ENCODE peak calls at places on chromosomes 11 and 22, in four cellular contexts. One of them, this sample, is unnamed.

GRCh38 chr22:19129871-19130270 is 1.2 kb upstream of the TSSK2 start:
- DNase-seq in colonic mucosa: no peak
- DNase-seq in mucosa of descending colon: no peak
- DNase-seq in endothelial cell of umbilical vein: no peak
- DNase-seq in this sample: no peak

GRCh38 chr11:115691030-115691429 is 186.8 kb upstream of the CADM1 start:
- DNase-seq in endothelial cell of umbilical vein: no peak
- DNase-seq in colonic mucosa: no peak
- DNase-seq in mucosa of descending colon: no peak
- DNase-seq in this sample: no peak

GRCh38 chr22:38347181-38347943 is 30.1 kb upstream of the CSNK1E start:
- DNase-seq in colonic mucosa: no peak
- DNase-seq in mucosa of descending colon: no peak
- DNase-seq in endothelial cell of umbilical vein: no peak
- DNase-seq in this sample: no peak

GRCh38 chr11:66478823-66479740 is 1.2 kb upstream of the DPP3 start:
- DNase-seq in colonic mucosa: peak
- DNase-seq in endothelial cell of umbilical vein: peak
- DNase-seq in mucosa of descending colon: peak
- DNase-seq in this sample: peak

GRCh38 chr11:122040476-122040875 is 75.5 kb downstream of the BLID start:
- DNase-seq in mucosa of descending colon: no peak
- DNase-seq in endothelial cell of umbilical vein: no peak
- DNase-seq in colonic mucosa: no peak
- DNase-seq in this sample: no peak

GRCh38 chr22:19887251-19887985 is 32.7 kb upstream of the GNB1L start:
- DNase-seq in colonic mucosa: no peak
- DNase-seq in endothelial cell of umbilical vein: no peak
- DNase-seq in mucosa of descending colon: no peak
- DNase-seq in this sample: no peak

GRCh38 chr11:102421262-102421661 is 31.3 kb downstream of the TMEM123 start:
- DNase-seq in mucosa of descending colon: no peak
- DNase-seq in colonic mucosa: no peak
- DNase-seq in endothelial cell of umbilical vein: no peak
- DNase-seq in this sample: no peak

GRCh38 chr11:130040281-130040940 is 29.3 kb upstream of the APLP2 start:
- DNase-seq in colonic mucosa: no peak
- DNase-seq in mucosa of descending colon: no peak
- DNase-seq in endothelial cell of umbilical vein: no peak
- DNase-seq in this sample: no peak

GRCh38 chr22:37231406-37232139 is 12.5 kb downstream of the RAC2 start:
- DNase-seq in colonic mucosa: no peak
- DNase-seq in mucosa of descending colon: no peak
- DNase-seq in endothelial cell of umbilical vein: no peak
- DNase-seq in this sample: no peak

GRCh38 chr11:531826-532511 is 3.4 kb downstream of the HRAS start:
- DNase-seq in mucosa of descending colon: no peak
- DNase-seq in endothelial cell of umbilical vein: no peak
- DNase-seq in colonic mucosa: no peak
- DNase-seq in this sample: no peak

DNA sequence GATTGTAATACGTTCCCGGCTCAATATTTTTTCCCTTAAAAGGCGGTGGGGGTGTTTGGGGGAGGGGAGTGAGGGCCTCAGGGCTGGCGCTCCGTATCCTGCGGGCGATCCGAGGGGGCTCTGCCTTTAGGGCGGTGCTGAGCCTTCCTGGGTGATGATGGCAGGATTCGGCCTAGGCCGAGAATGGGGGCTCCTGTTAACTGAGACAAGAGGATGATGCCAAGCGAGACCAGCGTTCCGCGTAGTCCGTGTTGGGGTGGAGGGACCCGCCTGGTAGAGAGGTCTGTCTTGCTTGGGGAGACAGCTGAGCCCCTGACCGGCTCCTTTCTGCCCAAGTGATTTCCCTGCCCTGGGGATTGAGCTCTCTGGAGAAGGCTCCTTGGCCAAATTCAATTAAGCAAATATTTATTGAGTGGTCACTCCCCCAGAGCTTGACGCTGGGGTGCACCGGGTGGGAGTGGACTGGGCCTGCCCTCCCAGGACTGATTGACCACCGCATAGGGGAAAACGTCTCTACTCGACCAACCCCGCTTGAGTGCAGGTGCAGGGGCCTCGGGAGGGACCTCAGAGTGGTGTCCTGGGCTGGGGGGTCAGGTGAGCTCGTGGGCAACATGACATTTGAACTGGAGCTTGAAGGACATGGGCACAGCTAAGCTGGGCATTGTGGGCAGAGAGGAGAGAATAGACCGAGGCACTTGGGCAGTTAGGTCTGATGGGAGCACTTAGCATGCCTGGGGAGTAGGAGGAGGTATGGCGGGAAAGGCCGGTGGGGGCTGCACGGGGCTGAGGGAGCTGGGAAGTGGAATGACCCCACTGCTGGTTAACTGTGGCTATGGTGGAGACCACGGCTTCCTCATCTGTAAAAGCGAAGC is 1.1 kb downstream of the GNAZ start:
- DNase-seq in endothelial cell of umbilical vein: no peak
- DNase-seq in colonic mucosa: no peak
- DNase-seq in mucosa of descending colon: no peak
- DNase-seq in this sample: no peak
- H3K4me3 ChIP-seq in endothelial cell of umbilical vein: no peak
- H3K4me3 ChIP-seq in colonic mucosa: peak
- H3K4me3 ChIP-seq in mucosa of descending colon: no peak
- H3K4me3 ChIP-seq in this sample: peak

GRCh38 chr22:30874431-30875370 is 93.9 kb downstream of the MORC2 start:
- DNase-seq in endothelial cell of umbilical vein: no peak
- DNase-seq in colonic mucosa: no peak
- DNase-seq in mucosa of descending colon: no peak
- DNase-seq in this sample: no peak
- H3K4me3 ChIP-seq in endothelial cell of umbilical vein: no peak
- H3K4me3 ChIP-seq in colonic mucosa: no peak
- H3K4me3 ChIP-seq in mucosa of descending colon: no peak
- H3K4me3 ChIP-seq in this sample: no peak

GRCh38 chr11:125297346-125297910 is 132.9 kb downstream of the PKNOX2 start:
- DNase-seq in mucosa of descending colon: no peak
- DNase-seq in endothelial cell of umbilical vein: peak
- DNase-seq in colonic mucosa: no peak
- DNase-seq in this sample: no peak

GRCh38 chr11:125299821-125300220 is 135.3 kb downstream of the PKNOX2 start:
- DNase-seq in mucosa of descending colon: no peak
- DNase-seq in colonic mucosa: no peak
- DNase-seq in endothelial cell of umbilical vein: no peak
- DNase-seq in this sample: no peak

GRCh38 chr11:125300791-125301218 is 136.3 kb downstream of the PKNOX2 start:
- DNase-seq in colonic mucosa: no peak
- DNase-seq in endothelial cell of umbilical vein: peak
- DNase-seq in mucosa of descending colon: no peak
- DNase-seq in this sample: peak

GRCh38 chr11:125301301-125301700 is 136.8 kb downstream of the PKNOX2 start:
- DNase-seq in endothelial cell of umbilical vein: peak
- DNase-seq in colonic mucosa: no peak
- DNase-seq in mucosa of descending colon: no peak
- DNase-seq in this sample: no peak

DNA sequence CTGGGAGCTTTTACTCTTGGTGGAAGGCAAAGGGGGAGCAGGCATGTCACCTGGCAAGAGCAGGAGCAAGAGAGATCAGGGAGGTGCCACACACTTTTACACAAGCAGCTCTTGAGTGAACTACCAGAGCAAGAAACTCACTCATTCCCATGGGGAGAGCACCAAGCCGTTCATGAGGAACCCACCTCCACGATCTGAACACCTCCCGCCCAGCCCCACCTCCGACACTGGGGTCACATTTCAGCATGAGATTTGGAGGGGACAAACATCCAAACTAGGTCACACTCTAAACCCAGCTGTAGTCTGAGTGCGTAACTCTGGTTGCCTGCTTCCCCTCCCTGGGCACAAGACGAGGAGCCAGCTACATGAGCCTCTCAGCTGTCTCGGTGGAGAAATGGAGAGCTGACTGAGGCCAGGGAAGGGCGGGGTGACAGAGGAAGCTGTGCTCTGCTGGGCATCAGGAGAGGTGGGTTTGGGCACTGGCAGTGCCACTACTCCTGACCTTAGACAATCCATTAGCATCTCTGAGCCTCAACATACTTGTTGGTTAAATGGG is 134.6 kb downstream of the PKNOX2 start:
- DNase-seq in colonic mucosa: no peak
- DNase-seq in mucosa of descending colon: no peak
- DNase-seq in endothelial cell of umbilical vein: no peak
- DNase-seq in this sample: no peak
- H3K4me3 ChIP-seq in colonic mucosa: no peak
- H3K4me3 ChIP-seq in mucosa of descending colon: no peak
- H3K4me3 ChIP-seq in endothelial cell of umbilical vein: no peak
- H3K4me3 ChIP-seq in this sample: no peak

DNA sequence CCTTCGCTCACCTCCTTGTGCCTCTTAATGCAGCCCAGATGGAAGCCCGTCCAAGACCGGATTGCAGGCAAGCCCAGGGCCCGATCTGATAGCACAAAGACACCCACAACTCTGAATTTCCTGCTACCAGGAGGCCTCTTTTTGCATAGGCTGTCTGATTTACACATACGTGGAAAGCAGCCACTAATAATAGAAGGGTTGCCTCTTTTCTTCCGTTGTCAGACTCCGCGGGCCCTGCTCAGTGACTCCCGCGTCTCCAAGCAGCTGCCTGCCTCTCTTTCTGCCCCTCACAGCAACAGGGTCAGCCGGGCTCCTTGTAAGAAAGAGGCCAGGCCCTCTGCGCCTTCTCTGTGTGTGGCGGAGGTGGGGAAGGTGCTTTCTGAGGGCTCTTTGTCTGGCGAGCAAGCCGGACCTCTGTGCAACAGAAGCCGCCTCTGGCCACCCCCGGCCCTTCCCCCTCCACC is 26.7 kb downstream of the FLI1 start:
- DNase-seq in mucosa of descending colon: no peak
- DNase-seq in colonic mucosa: no peak
- DNase-seq in endothelial cell of umbilical vein: peak
- DNase-seq in this sample: no peak
- H3K4me3 ChIP-seq in mucosa of descending colon: no peak
- H3K4me3 ChIP-seq in colonic mucosa: no peak
- H3K4me3 ChIP-seq in endothelial cell of umbilical vein: no peak
- H3K4me3 ChIP-seq in this sample: no peak

GRCh38 chr22:42342426-42343135 is 72.1 kb upstream of the TCF20 start:
- DNase-seq in endothelial cell of umbilical vein: no peak
- DNase-seq in colonic mucosa: no peak
- DNase-seq in mucosa of descending colon: no peak
- DNase-seq in this sample: no peak
- H3K4me3 ChIP-seq in endothelial cell of umbilical vein: no peak
- H3K4me3 ChIP-seq in colonic mucosa: peak
- H3K4me3 ChIP-seq in mucosa of descending colon: no peak
- H3K4me3 ChIP-seq in this sample: peak

GRCh38 chr11:131146817-131147490 is 223.5 kb upstream of the NTM start:
- DNase-seq in colonic mucosa: no peak
- DNase-seq in mucosa of descending colon: no peak
- DNase-seq in endothelial cell of umbilical vein: no peak
- DNase-seq in this sample: no peak
- H3K4me3 ChIP-seq in colonic mucosa: no peak
- H3K4me3 ChIP-seq in mucosa of descending colon: no peak
- H3K4me3 ChIP-seq in endothelial cell of umbilical vein: no peak
- H3K4me3 ChIP-seq in this sample: no peak